ENCODE peak calls at places on chromosomes 13 and 19, in four cellular contexts. C is GM23338, I is iPS-NIHi11, F is ELR. G is an unnamed sample.

GRCh38 chr13:23796546-23796945 is 92.7 kb downstream of the MIPEP start:
- DNase-seq in C (no peak), F (no peak), I (no peak), G (no peak)

GRCh38 chr13:113869263-113869662 is 5.4 kb upstream of the GAS6 start:
- DNase-seq in C (no peak), I (no peak), F (no peak), G (no peak)

GRCh38 chr13:112956516-112957294 is 12.3 kb upstream of the MCF2L start:
- DNase-seq in F (no peak), I (peak), C (no peak), G (no peak)

GRCh38 chr19:46297700-46298476 is 1.0 kb downstream of the HIF3A start:
- DNase-seq in I (no peak), F (no peak), C (no peak), G (no peak)

GRCh38 chr13:113495494-113496251 is 5.2 kb upstream of the DCUN1D2 start:
- DNase-seq in I (no peak), F (no peak), C (peak), G (no peak)

GRCh38 chr13:110498327-110498726 is 63.2 kb downstream of the RAB20 start:
- DNase-seq in C (no peak), I (no peak), F (no peak), G (no peak)

GRCh38 chr13:29956771-29957170 is 106.4 kb upstream of the UBL3 start:
- DNase-seq in C (no peak), F (no peak), I (no peak), G (no peak)

GRCh38 chr13:46685006-46685730 is 111.8 kb downstream of the ESD start:
- DNase-seq in C (no peak), I (no peak), F (no peak), G (no peak)

GRCh38 chr19:48656840-48657474 is 11.0 kb upstream of the CA11 start:
- DNase-seq in C (no peak), I (peak), F (peak), G (no peak)

GRCh38 chr19:28208745-28209144 is 1004.2 kb downstream of the UQCRFS1 start:
- DNase-seq in C (peak), F (no peak), I (no peak), G (no peak)

GRCh38 chr19:13025819-13026477 is 30.7 kb downstream of the NFIX start:
- DNase-seq in F (no peak), C (no peak), I (no peak), G (peak)

GRCh38 chr13:44048326-44048725 is 168.6 kb downstream of the LACC1 start:
- DNase-seq in I (no peak), C (no peak), F (peak), G (peak)

GRCh38 chr13:46775385-46776065 is 21.4 kb downstream of the ESD start:
- DNase-seq in F (no peak), C (no peak), I (no peak), G (no peak)

GRCh38 chr19:46992699-46993535 is 26.7 kb upstream of the NPAS1 start:
- DNase-seq in I (no peak), F (no peak), C (no peak), G (no peak)